ENCODE peak calls at places on chromosomes 3 and 15, in four cellular contexts. One of them, this sample, is unnamed.
A peak's percentile ranks its signal among the peaks of the same experiment; 100 is the strongest.

GRCh38 chr15:25783607-25784131 is 79.5 kb downstream of the ATP10A start:
- DNase-seq in GM12878: no peak
- DNase-seq in IMR-90: peak; percentile 38
- DNase-seq in K562: peak; percentile 42
- DNase-seq in this sample: no peak

GRCh38 chr15:90716317-90716975 is 700 bp upstream of the BLM start:
- DNase-seq in GM12878: no peak
- DNase-seq in IMR-90: peak; percentile 5
- DNase-seq in K562: peak; percentile 29
- DNase-seq in this sample: peak; percentile 23

GRCh38 chr3:195185574-195185973 is 85.4 kb downstream of the XXYLT1 start:
- DNase-seq in GM12878: no peak
- DNase-seq in IMR-90: no peak
- DNase-seq in K562: no peak
- DNase-seq in this sample: no peak

GRCh38 chr15:89496155-89497098 is at the start of gene RHCG:
- DNase-seq in GM12878: no peak
- DNase-seq in IMR-90: peak; percentile 24
- DNase-seq in K562: peak; percentile 58
- DNase-seq in this sample: peak; percentile 52

GRCh38 chr3:190122198-190122771 is 1.6 kb upstream of the P3H2 start:
- DNase-seq in GM12878: no peak
- DNase-seq in IMR-90: peak; percentile 83
- DNase-seq in K562: no peak
- DNase-seq in this sample: no peak

GRCh38 chr3:185316740-185317407 is 46.1 kb upstream of the MAP3K13 start:
- DNase-seq in GM12878: no peak
- DNase-seq in IMR-90: peak; percentile 33
- DNase-seq in K562: no peak
- DNase-seq in this sample: peak; percentile 70

GRCh38 chr3:174035317-174035886 is 637.9 kb downstream of the NLGN1 start:
- DNase-seq in GM12878: no peak
- DNase-seq in IMR-90: peak; percentile 19
- DNase-seq in K562: no peak
- DNase-seq in this sample: no peak

GRCh38 chr15:43511012-43511885 is 6.2 kb upstream of the MAP1A start:
- DNase-seq in GM12878: no peak
- DNase-seq in IMR-90: no peak
- DNase-seq in K562: peak; percentile 25
- DNase-seq in this sample: no peak

GRCh38 chr3:100306695-100307094 is 27.9 kb upstream of the NIT2 start:
- DNase-seq in GM12878: no peak
- DNase-seq in IMR-90: no peak
- DNase-seq in K562: no peak
- DNase-seq in this sample: no peak

GRCh38 chr15:77692614-77693013 is 59.9 kb upstream of the LINGO1 start:
- DNase-seq in GM12878: no peak
- DNase-seq in IMR-90: no peak
- DNase-seq in K562: no peak
- DNase-seq in this sample: no peak

GRCh38 chr3:68773401-68773800 is 158.9 kb downstream of the TAFA4 start:
- DNase-seq in GM12878: no peak
- DNase-seq in IMR-90: no peak
- DNase-seq in K562: no peak
- DNase-seq in this sample: no peak

GRCh38 chr3:146818301-146818700 is 213.2 kb upstream of the PLSCR5 start:
- DNase-seq in GM12878: no peak
- DNase-seq in IMR-90: no peak
- DNase-seq in K562: no peak
- DNase-seq in this sample: no peak

GRCh38 chr3:183515968-183516851 is 39.3 kb downstream of the KLHL6 start:
- DNase-seq in GM12878: peak; percentile 77
- DNase-seq in IMR-90: no peak
- DNase-seq in K562: no peak
- DNase-seq in this sample: no peak

GRCh38 chr15:42427429-42428223 is 63.3 kb downstream of the ZNF106 start:
- DNase-seq in GM12878: no peak
- DNase-seq in IMR-90: peak; percentile 95
- DNase-seq in K562: no peak
- DNase-seq in this sample: no peak

DNA sequence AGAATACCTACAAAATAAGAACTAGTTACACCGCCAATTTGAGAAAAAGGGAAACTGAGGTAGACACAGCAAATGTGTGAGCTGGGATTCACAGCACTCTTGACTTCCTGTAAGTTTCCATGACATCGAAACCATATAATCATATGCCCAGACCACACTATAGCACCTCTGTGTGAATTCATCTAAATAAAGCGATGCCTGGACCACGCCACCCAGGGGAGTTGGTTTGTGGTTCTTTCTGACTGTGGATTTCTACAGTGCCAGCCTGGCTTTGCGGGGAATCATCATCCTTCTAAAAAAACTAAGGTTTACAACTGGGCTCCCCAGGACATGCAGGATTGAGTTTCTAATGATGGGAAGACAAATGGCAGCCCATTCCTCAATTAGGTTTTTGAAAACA is 23.5 kb upstream of the CA12 start:
- DNase-seq in GM12878: no peak
- DNase-seq in IMR-90: no peak
- DNase-seq in K562: no peak
- DNase-seq in this sample: no peak
- TF ChIP-seq FOS in GM12878: no peak
- TF ChIP-seq FOS in IMR-90: no peak
- TF ChIP-seq FOS in K562: no peak
- TF ChIP-seq FOS in this sample: no peak

GRCh38 chr3:8805774-8806173 is 36.4 kb upstream of the OXTR start:
- DNase-seq in GM12878: no peak
- DNase-seq in IMR-90: no peak
- DNase-seq in K562: no peak
- DNase-seq in this sample: no peak
- TF ChIP-seq FOS in GM12878: no peak
- TF ChIP-seq FOS in IMR-90: no peak
- TF ChIP-seq FOS in K562: no peak
- TF ChIP-seq FOS in this sample: no peak

DNA sequence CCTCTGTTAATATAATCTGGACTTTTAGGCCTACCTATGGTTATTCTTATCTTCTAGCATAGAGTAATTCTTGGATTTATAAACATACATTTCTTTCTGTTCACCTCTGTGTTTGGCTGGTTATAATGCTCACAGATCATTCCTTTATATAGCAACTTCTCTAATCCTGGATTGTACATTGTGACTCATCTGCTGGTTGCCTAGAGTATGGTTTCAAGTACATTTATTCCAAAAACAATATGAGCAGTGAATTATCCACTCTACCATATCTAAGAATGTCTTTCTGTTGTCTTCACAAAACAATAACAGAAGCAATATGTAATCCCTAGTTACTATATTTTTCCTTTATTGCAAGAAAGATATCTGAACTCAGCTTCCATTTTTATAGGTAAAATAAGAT is 35.3 kb downstream of the FSIP1 start:
- DNase-seq in GM12878: no peak
- DNase-seq in IMR-90: peak; percentile 84
- DNase-seq in K562: no peak
- DNase-seq in this sample: peak; percentile 71
- TF ChIP-seq FOS in GM12878: no peak
- TF ChIP-seq FOS in IMR-90: peak; percentile 35
- TF ChIP-seq FOS in K562: no peak
- TF ChIP-seq FOS in this sample: peak; percentile 62

GRCh38 chr3:196812853-196813252 is 54.9 kb upstream of the SENP5 start:
- DNase-seq in GM12878: no peak
- DNase-seq in IMR-90: no peak
- DNase-seq in K562: no peak
- DNase-seq in this sample: no peak
- TF ChIP-seq FOS in GM12878: no peak
- TF ChIP-seq FOS in IMR-90: no peak
- TF ChIP-seq FOS in K562: no peak
- TF ChIP-seq FOS in this sample: no peak

This sample was measured in endothelial cell of umbilical vein.